ENCODE peak calls at places on chromosomes 16 and 17, in eight cellular contexts. M, X, Y, E, F, I, B and U are unnamed samples.

GRCh38 chr16:67847064-67847861 is at the start of gene CENPT:
- DNase-seq in M (no peak), X (peak; percentile 72), Y (no peak), E (no peak), F (peak; percentile 91), I (no peak), B (peak; percentile 68), U (peak; percentile 60)

GRCh38 chr17:63317166-63317845 is 128.8 kb downstream of the CYB561 start:
- DNase-seq in M (no peak), X (no peak), Y (no peak), E (no peak), F (no peak), I (no peak), B (no peak), U (no peak)

GRCh38 chr17:73697872-73698271 is 53.6 kb upstream of the SDK2 start:
- DNase-seq in M (no peak), X (no peak), Y (no peak), E (no peak), F (no peak), I (no peak), B (no peak), U (no peak)

GRCh38 chr17:69462882-69463281 is 48.4 kb downstream of the MAP2K6 start:
- DNase-seq in M (no peak), X (no peak), Y (no peak), E (no peak), F (no peak), I (no peak), B (no peak), U (no peak)

GRCh38 chr17:50560931-50561750 is 626 bp downstream of the CACNA1G start:
- DNase-seq in M (peak; percentile 70), X (no peak), Y (peak; percentile 53), E (no peak), F (peak; percentile 79), I (no peak), B (no peak), U (no peak)

GRCh38 chr16:48862087-48862532 is 252.1 kb upstream of the N4BP1 start:
- DNase-seq in M (no peak), X (peak; percentile 67), Y (peak; percentile 16), E (peak; percentile 32), F (no peak), I (no peak), B (no peak), U (no peak)

GRCh38 chr17:74213897-74214386 is 571 bp downstream of the TTYH2 start:
- DNase-seq in M (peak; percentile 43), X (no peak), Y (peak; percentile 38), E (no peak), F (peak; percentile 83), I (peak; percentile 31), B (peak; percentile 44), U (no peak)

GRCh38 chr17:16506188-16506587 is 14.2 kb upstream of the LRRC75A start:
- DNase-seq in M (no peak), X (no peak), Y (no peak), E (no peak), F (no peak), I (no peak), B (no peak), U (no peak)

GRCh38 chr16:28321700-28322411 is 29.5 kb downstream of the SBK1 start:
- DNase-seq in M (peak; percentile 57), X (peak; percentile 7), Y (no peak), E (no peak), F (no peak), I (no peak), B (no peak), U (peak; percentile 14)

GRCh38 chr16:51402785-51403184 is 251.7 kb upstream of the SALL1 start:
- DNase-seq in M (no peak), X (peak; percentile 60), Y (no peak), E (no peak), F (no peak), I (no peak), B (no peak), U (no peak)

GRCh38 chr16:5393070-5393469 is 295.5 kb upstream of the EEF2KMT start:
- DNase-seq in M (no peak), X (no peak), Y (no peak), E (no peak), F (no peak), I (no peak), B (no peak), U (no peak)
- TF ChIP-seq CTCF in M (no peak), X (no peak), Y (no peak), E (no peak), F (no peak), I (no peak), B (no peak), U (no peak)

GRCh38 chr16:3534126-3534525 is 33.3 kb downstream of the CLUAP1 start:
- DNase-seq in M (no peak), X (no peak), Y (no peak), E (no peak), F (no peak), I (no peak), B (no peak), U (no peak)

GRCh38 chr16:3532741-3533140 is 31.9 kb downstream of the CLUAP1 start:
- DNase-seq in M (no peak), X (no peak), Y (no peak), E (no peak), F (no peak), I (no peak), B (no peak), U (no peak)

GRCh38 chr16:3536271-3536671 is 35.5 kb downstream of the CLUAP1 start:
- DNase-seq in M (no peak), X (peak; percentile 82), Y (no peak), E (no peak), F (no peak), I (no peak), B (no peak), U (peak; percentile 50)

GRCh38 chr16:3538222-3538621 is 37.4 kb downstream of the CLUAP1 start:
- DNase-seq in M (no peak), X (no peak), Y (no peak), E (no peak), F (no peak), I (no peak), B (no peak), U (no peak)

DNA sequence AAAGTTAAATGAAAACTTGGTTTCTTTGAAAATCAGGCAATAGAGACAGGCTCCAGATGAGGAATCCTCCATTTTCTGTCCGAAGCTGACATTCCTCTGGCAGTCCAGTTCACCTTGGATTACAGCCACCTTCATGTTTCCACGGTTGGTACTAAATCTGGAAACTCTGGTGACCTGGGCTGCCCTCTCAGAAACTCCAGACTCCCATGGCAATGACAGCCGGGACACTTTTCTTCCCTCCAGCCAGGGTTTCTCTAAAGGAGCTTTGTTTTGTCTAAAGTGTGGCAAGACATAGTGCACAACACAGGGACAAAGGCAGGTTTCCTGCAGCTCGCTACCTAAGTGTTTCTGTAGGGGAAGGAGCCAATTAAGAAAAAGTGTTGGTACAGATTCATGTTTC is 36.0 kb downstream of the CLUAP1 start:
- DNase-seq in M (no peak), X (peak; percentile 58), Y (no peak), E (no peak), F (no peak), I (no peak), B (no peak), U (no peak)
- TF ChIP-seq CTCF in M (no peak), X (no peak), Y (no peak), E (no peak), F (no peak), I (no peak), B (no peak), U (no peak)

GRCh38 chr16:50354629-50355456 is 13.9 kb downstream of the BRD7 start:
- DNase-seq in M (peak; percentile 29), X (no peak), Y (no peak), E (no peak), F (no peak), I (no peak), B (no peak), U (no peak)
- TF ChIP-seq CTCF in M (peak; percentile 88), X (peak; percentile 71), Y (peak; percentile 33), E (peak; percentile 49), F (peak; percentile 73), I (peak; percentile 64), B (peak; percentile 66), U (peak; percentile 34)

GRCh38 chr16:57957396-57958392 is 13.2 kb downstream of the CNGB1 start:
- DNase-seq in M (no peak), X (no peak), Y (no peak), E (no peak), F (peak; percentile 46), I (no peak), B (no peak), U (no peak)

GRCh38 chr16:57956924-57957323 is 14.0 kb downstream of the CNGB1 start:
- DNase-seq in M (no peak), X (no peak), Y (no peak), E (no peak), F (peak; percentile 51), I (no peak), B (no peak), U (no peak)

GRCh38 chr16:57956270-57956808 is 14.6 kb downstream of the CNGB1 start:
- DNase-seq in M (no peak), X (no peak), Y (no peak), E (no peak), F (peak; percentile 68), I (no peak), B (no peak), U (no peak)

GRCh38 chr16:57953857-57954256 is 17.1 kb downstream of the CNGB1 start:
- DNase-seq in M (no peak), X (no peak), Y (no peak), E (no peak), F (no peak), I (no peak), B (no peak), U (no peak)

DNA sequence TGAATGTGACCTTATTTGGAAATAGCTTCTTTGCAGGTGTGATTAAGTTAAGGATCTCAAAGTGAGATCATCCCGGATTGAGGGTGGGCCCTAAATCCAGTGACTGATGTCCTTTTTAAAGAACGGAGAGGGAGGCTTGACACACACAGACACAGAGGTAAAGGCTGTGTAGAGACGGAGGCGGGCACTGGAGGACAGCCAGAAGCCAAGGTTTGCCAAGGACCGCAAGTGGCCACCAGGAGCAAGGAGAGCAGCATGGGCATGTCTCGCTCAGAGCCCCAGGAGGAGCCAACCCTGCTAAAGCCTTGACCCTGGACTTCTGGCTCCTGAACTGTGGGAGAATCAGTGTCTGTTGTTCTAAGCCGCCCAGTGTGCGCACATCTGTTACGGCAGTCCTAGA is 15.4 kb downstream of the CNGB1 start:
- DNase-seq in M (no peak), X (no peak), Y (no peak), E (no peak), F (no peak), I (peak; percentile 44), B (no peak), U (no peak)
- TF ChIP-seq CTCF in M (no peak), X (no peak), Y (no peak), E (no peak), F (peak; percentile 12), I (peak; percentile 10), B (no peak), U (no peak)